ENCODE peak calls at places on chromosomes 3 and 15, in five cellular contexts. N is AG04450, K is trophoblast cell, I is ovary, M is kidney. D is an unnamed sample.

GRCh38 chr15:27744651-27745050 is 354.5 kb downstream of the OCA2 start:
- DNase-seq in N (no peak), K (no peak), I (no peak), M (no peak), D (no peak)

GRCh38 chr3:84958495-84959469 is at the start of gene CADM2:
- DNase-seq in N (no peak), K (peak), I (peak), M (peak), D (peak)

GRCh38 chr15:67548862-67549651 is 6.6 kb downstream of the MAP2K5 start:
- DNase-seq in N (no peak), K (no peak), I (no peak), M (no peak), D (no peak)

GRCh38 chr3:182636646-182637045 is 156.7 kb upstream of the ATP11B start:
- DNase-seq in N (no peak), K (peak), I (no peak), M (no peak), D (no peak)

GRCh38 chr3:55089211-55089610 is 161.4 kb upstream of the LRTM1 start:
- DNase-seq in N (no peak), K (no peak), I (no peak), M (no peak), D (no peak)

GRCh38 chr3:179398574-179399249 is 51.2 kb downstream of the MFN1 start:
- DNase-seq in N (no peak), K (no peak), I (no peak), M (no peak), D (no peak)

GRCh38 chr3:169945313-169945712 is 21.3 kb upstream of the SEC62 start:
- DNase-seq in N (no peak), K (peak), I (no peak), M (no peak), D (peak)

GRCh38 chr15:80727196-80727595 is 32.1 kb downstream of the ABHD17C start:
- DNase-seq in N (no peak), K (peak), I (no peak), M (no peak), D (no peak)

GRCh38 chr3:121649645-121650044 is 11.1 kb downstream of the HCLS1 start:
- DNase-seq in N (no peak), K (no peak), I (no peak), M (no peak), D (no peak)

GRCh38 chr3:151034303-151034702 is 51.2 kb upstream of the MED12L start:
- DNase-seq in N (no peak), K (no peak), I (no peak), M (no peak), D (no peak)

DNA sequence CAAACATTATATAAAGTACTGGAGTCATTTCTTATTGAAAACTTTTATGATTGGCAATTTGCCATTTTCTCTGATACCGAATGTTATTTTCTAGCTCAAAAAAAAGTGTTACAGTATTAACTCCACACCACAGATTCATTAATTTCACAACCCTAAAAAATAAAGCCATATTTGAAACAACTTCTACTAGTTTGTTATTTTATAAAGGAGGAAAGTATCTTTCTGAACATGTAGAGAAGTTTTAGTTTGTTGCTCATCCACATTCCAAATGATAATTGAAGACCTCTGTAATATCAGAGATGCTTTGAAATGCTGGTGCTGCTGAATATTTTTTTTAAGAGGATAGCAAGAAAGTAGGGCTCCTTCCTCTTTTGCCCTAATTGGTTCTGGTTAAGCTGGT is 2.0 kb downstream of the VGLL3 start:
- DNase-seq in N (no peak), K (peak), I (no peak), M (no peak), D (no peak)
- H3K4me3 ChIP-seq in N (peak), K (no peak), I (peak), M (no peak), D (peak)

GRCh38 chr3:1037631-1038030 is 55.2 kb upstream of the CNTN6 start:
- DNase-seq in N (no peak), K (no peak), I (no peak), M (no peak), D (no peak)
- H3K27ac ChIP-seq in N (no peak), K (no peak), I (no peak), M (no peak), D (no peak)

GRCh38 chr3:62667714-62668113 is 207.5 kb downstream of the CADPS start:
- DNase-seq in N (no peak), K (peak), I (no peak), M (no peak), D (no peak)

GRCh38 chr3:62670351-62670750 is 204.9 kb downstream of the CADPS start:
- DNase-seq in N (no peak), K (no peak), I (no peak), M (no peak), D (no peak)

GRCh38 chr3:62669161-62669560 is 206.1 kb downstream of the CADPS start:
- DNase-seq in N (no peak), K (no peak), I (no peak), M (no peak), D (no peak)

GRCh38 chr3:62662680-62663079 is 212.5 kb downstream of the CADPS start:
- DNase-seq in N (no peak), K (no peak), I (no peak), M (no peak), D (no peak)

GRCh38 chr3:62665627-62666433 is 209.4 kb downstream of the CADPS start:
- DNase-seq in N (no peak), K (peak), I (peak), M (no peak), D (no peak)
- H3K4me3 ChIP-seq in N (no peak), K (no peak), I (no peak), M (no peak), D (no peak)

GRCh38 chr3:25468866-25469319 is 40.8 kb downstream of the RARB start:
- DNase-seq in N (no peak), K (no peak), I (peak), M (peak), D (peak)
- H3K27ac ChIP-seq in N (no peak), K (peak), I (peak), M (peak), D (no peak)

GRCh38 chr15:37045241-37045640 is 55.1 kb downstream of the MEIS2 start:
- DNase-seq in N (no peak), K (no peak), I (no peak), M (no peak), D (no peak)
- H3K4me3 ChIP-seq in N (no peak), K (no peak), I (no peak), M (no peak), D (no peak)

GRCh38 chr15:62118446-62118964 is 46.6 kb downstream of the C2CD4B start:
- DNase-seq in N (no peak), K (peak), I (no peak), M (no peak), D (no peak)
- H3K27ac ChIP-seq in N (peak), K (no peak), I (no peak), M (no peak), D (peak)

GRCh38 chr15:58441376-58442070 is 9.7 kb downstream of the LIPC start:
- DNase-seq in N (peak), K (peak), I (no peak), M (no peak), D (no peak)
- H3K4me3 ChIP-seq in N (no peak), K (no peak), I (no peak), M (no peak), D (no peak)

DNA sequence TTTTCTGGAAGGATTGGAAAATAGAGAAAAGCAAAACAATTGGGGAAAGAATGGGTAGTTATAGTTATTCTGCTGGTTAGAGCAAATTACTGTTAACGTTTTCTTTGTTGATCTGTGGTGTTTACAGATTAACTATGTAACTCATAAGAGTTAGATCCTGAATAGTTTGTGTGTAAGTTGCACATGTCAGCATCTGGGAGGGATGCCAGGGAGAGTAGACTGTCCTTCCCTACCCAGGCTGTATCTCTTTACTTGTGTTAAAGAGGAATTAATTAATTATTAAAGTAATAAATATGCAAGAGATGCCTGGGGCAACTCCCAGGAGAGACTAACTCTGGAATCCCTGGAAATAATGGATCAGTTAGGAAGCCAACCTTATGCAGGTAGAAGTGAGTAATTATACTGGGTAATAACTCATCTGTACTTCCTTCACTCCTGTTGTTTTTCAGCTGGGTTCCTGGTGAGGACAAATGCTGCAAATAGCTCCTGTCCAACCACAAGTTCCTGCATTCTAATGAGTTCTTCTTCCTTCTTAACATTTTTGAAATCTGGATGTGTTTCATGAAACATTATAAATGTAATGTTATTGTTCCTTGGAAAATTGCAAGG is 18.9 kb downstream of the GHRL start:
- DNase-seq in N (no peak), K (no peak), I (no peak), M (no peak), D (no peak)
- H3K27ac ChIP-seq in N (no peak), K (no peak), I (no peak), M (no peak), D (peak)

GRCh38 chr3:49133226-49133951 is 539 bp upstream of the LAMB2 start:
- DNase-seq in N (peak), K (peak), I (peak), M (peak), D (no peak)
- H3K4me3 ChIP-seq in N (peak), K (peak), I (peak), M (peak), D (peak)

DNA sequence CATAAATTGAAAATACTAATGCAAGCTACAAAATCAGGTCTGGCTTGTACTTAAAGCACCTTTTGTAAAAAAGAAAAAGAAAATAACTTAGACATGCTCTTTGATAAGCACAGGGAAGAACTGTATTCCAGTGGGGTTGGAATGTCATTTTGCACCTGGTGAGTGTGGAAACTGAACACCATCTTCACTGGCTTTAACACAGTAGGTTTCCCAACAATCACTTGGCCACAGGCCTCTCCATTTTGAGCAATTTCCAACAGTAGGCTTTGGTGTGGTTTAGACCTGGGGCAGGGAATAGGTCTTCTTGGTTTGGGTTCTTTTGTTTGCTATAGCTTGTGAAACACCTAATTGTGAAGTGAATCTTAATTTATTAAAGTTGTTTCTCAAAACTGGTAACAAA is 18.9 kb downstream of the PDZRN3 start:
- DNase-seq in N (no peak), K (no peak), I (no peak), M (no peak), D (no peak)
- H3K27ac ChIP-seq in N (no peak), K (peak), I (no peak), M (no peak), D (no peak)